ENCODE peak calls at places on chromosomes 5 and 9, in nine cellular contexts. P is ureter; A is stimulated activated CD4-positive, alpha-beta T cell treated with anti-CD3 and anti-CD28 coated beads, Interleukin-2, amount 100 ng/mL, for 4 hours; K is CD8-positive, alpha-beta T cell; G is D721Med; S is amniotic stem cell; F is nephron progenitor cell; Z is CD4-positive, CD25-positive, alpha-beta regulatory T cell; I is activated effector memory CD4-positive, alpha-beta T cell treated with anti-CD3 and anti-CD28 coated beads, Interleukin-2, amount 50 U/mL, for 16 hours. U is an unnamed sample.

GRCh38 chr5:91328743-91329142 is 54.4 kb downstream of the ARRDC3 start:
- DNase-seq in P (no peak), A (no peak), K (no peak), G (no peak), S (no peak), F (no peak), Z (no peak), I (no peak), U (no peak)

GRCh38 chr9:133142657-133143592 is 20.8 kb downstream of the GBGT1 start:
- DNase-seq in P (no peak), A (no peak), K (peak), G (no peak), S (no peak), F (no peak), Z (peak), I (peak), U (no peak)

GRCh38 chr9:84314306-84314705 is 26.3 kb downstream of the SLC28A3 start:
- DNase-seq in P (no peak), A (no peak), K (no peak), G (no peak), S (no peak), F (no peak), Z (no peak), I (no peak), U (no peak)

GRCh38 chr5:120615967-120616645 is 152.0 kb downstream of the PRR16 start:
- DNase-seq in P (no peak), A (no peak), K (no peak), G (no peak), S (peak), F (no peak), Z (no peak), I (no peak), U (no peak)

GRCh38 chr5:43255704-43256103 is 57.5 kb downstream of the HMGCS1 start:
- DNase-seq in P (no peak), A (no peak), K (no peak), G (no peak), S (no peak), F (no peak), Z (no peak), I (no peak), U (no peak)

GRCh38 chr9:84917366-84918063 is 248.0 kb downstream of the NTRK2 start:
- DNase-seq in P (no peak), A (no peak), K (no peak), G (no peak), S (no peak), F (no peak), Z (no peak), I (no peak), U (no peak)

GRCh38 chr5:72525816-72526215 is 18.6 kb upstream of the ZNF366 start:
- DNase-seq in P (no peak), A (no peak), K (no peak), G (no peak), S (no peak), F (no peak), Z (no peak), I (no peak), U (no peak)

GRCh38 chr5:178449163-178450060 is 140.8 kb downstream of the COL23A1 start:
- DNase-seq in P (peak), A (no peak), K (no peak), G (no peak), S (no peak), F (no peak), Z (no peak), I (no peak), U (no peak)

GRCh38 chr5:154522284-154522683 is 44.3 kb upstream of the HAND1 start:
- DNase-seq in P (no peak), A (no peak), K (no peak), G (no peak), S (no peak), F (no peak), Z (no peak), I (no peak), U (no peak)

GRCh38 chr9:137705443-137705863 is 86.6 kb downstream of the EHMT1 start:
- DNase-seq in P (no peak), A (no peak), K (peak), G (no peak), S (no peak), F (no peak), Z (no peak), I (peak), U (no peak)

GRCh38 chr9:89814340-89815040 is 209.7 kb downstream of the GADD45G start:
- DNase-seq in P (peak), A (no peak), K (no peak), G (no peak), S (no peak), F (peak), Z (no peak), I (no peak), U (no peak)

GRCh38 chr9:106643211-106643930 is 219.6 kb upstream of the ZNF462 start:
- DNase-seq in P (no peak), A (no peak), K (no peak), G (no peak), S (no peak), F (no peak), Z (no peak), I (no peak), U (no peak)